ENCODE peak calls at places on chromosome 19, in nine cellular contexts. D, Q, G, W, X, K, V, R and N are unnamed samples.

GRCh38 chr19:28715157-28715556 is 497.8 kb downstream of the UQCRFS1 start:
- DNase-seq in Q (no peak), K (no peak), R (no peak), X (no peak), V (no peak), W (no peak), D (no peak), G (no peak), N (no peak)

GRCh38 chr19:17125052-17125727 is 49.6 kb downstream of the MYO9B start:
- DNase-seq in Q (peak; percentile 34), K (peak; percentile 45), D (no peak), R (no peak), X (no peak), V (no peak), W (no peak), G (no peak), N (no peak)

GRCh38 chr19:45177817-45178261 is at the start of gene TRAPPC6A:
- DNase-seq in X (no peak), G (peak; percentile 24), K (no peak), D (peak; percentile 18), V (no peak), Q (peak; percentile 70), W (no peak), R (no peak), N (no peak)

GRCh38 chr19:17172624-17173345 is 42.4 kb upstream of the USE1 start:
- DNase-seq in W (no peak), R (no peak), X (no peak), V (no peak), D (no peak), Q (no peak), K (no peak), G (no peak), N (no peak)

GRCh38 chr19:38277969-38278680 is 13.8 kb downstream of the SPINT2 start:
- DNase-seq in G (no peak), R (peak; percentile 54), D (no peak), W (peak; percentile 78), K (peak; percentile 46), X (no peak), Q (peak; percentile 35), V (no peak), N (no peak)

GRCh38 chr19:32498641-32499200 is 82.3 kb upstream of the PDCD5 start:
- DNase-seq in V (peak; percentile 43), G (no peak), X (no peak), W (no peak), D (no peak), R (no peak), K (no peak), Q (no peak), N (no peak)

GRCh38 chr19:58516964-58517833 is 2.4 kb downstream of the ZBTB45 start:
- DNase-seq in Q (no peak), R (no peak), W (no peak), K (no peak), X (no peak), G (no peak), V (peak; percentile 59), D (no peak), N (no peak)

GRCh38 chr19:56423985-56424353 is 19.8 kb downstream of the ZNF583 start:
- DNase-seq in W (no peak), X (no peak), D (no peak), V (no peak), K (no peak), R (no peak), Q (no peak), G (no peak), N (no peak)

GRCh38 chr19:29587518-29587986 is 18.5 kb upstream of the POP4 start:
- DNase-seq in K (no peak), X (no peak), G (peak; percentile 22), W (no peak), R (no peak), V (no peak), D (no peak), Q (peak; percentile 38), N (no peak)

GRCh38 chr19:29806098-29806866 is 5.5 kb upstream of the CCNE1 start:
- DNase-seq in K (no peak), V (peak; percentile 82), D (no peak), Q (peak; percentile 44), W (no peak), G (no peak), X (no peak), R (no peak), N (no peak)

GRCh38 chr19:51637362-51637978 is 7.3 kb upstream of the SIGLEC5 start:
- DNase-seq in V (no peak), R (no peak), D (no peak), Q (no peak), X (no peak), W (no peak), G (no peak), K (no peak), N (no peak)

GRCh38 chr19:34772697-34773554 is at the start of gene ZNF599:
- DNase-seq in V (peak; percentile 95), X (no peak), D (peak; percentile 84), G (peak; percentile 87), W (peak; percentile 90), R (peak; percentile 91), K (peak; percentile 84), Q (peak; percentile 86), N (peak; percentile 54)
- TF ChIP-seq POLR2A in V (no peak), X (no peak), D (peak; percentile 56), G (peak; percentile 47), W (peak; percentile 70), R (peak; percentile 3), K (peak; percentile 28), Q (peak; percentile 36), N (no peak)

GRCh38 chr19:53768401-53768800 is 55.7 kb downstream of the NLRP12 start:
- DNase-seq in K (no peak), X (no peak), D (no peak), Q (no peak), R (no peak), W (no peak), G (no peak), V (no peak), N (no peak)
- TF ChIP-seq CTCF in K (no peak), X (no peak), D (no peak), Q (no peak), R (no peak), W (no peak), G (no peak), V (no peak), N (no peak)

GRCh38 chr19:49411681-49412321 is 11.4 kb downstream of the PTH2 start:
- DNase-seq in D (no peak), W (no peak), X (no peak), R (no peak), K (no peak), V (no peak), G (no peak), Q (no peak), N (no peak)
- H3K4me1 ChIP-seq in D (no peaks in the 10 kb centered on the region), W (no peaks in the 10 kb centered on the region), X (no peaks in the 10 kb centered on the region), R (no peaks in the 10 kb centered on the region), K (no peaks in the 10 kb centered on the region), V (no peaks in the 10 kb centered on the region), G (peaks cover 14% of the 10 kb centered on the region), Q (no peaks in the 10 kb centered on the region), N (no peaks in the 10 kb centered on the region)

DNA sequence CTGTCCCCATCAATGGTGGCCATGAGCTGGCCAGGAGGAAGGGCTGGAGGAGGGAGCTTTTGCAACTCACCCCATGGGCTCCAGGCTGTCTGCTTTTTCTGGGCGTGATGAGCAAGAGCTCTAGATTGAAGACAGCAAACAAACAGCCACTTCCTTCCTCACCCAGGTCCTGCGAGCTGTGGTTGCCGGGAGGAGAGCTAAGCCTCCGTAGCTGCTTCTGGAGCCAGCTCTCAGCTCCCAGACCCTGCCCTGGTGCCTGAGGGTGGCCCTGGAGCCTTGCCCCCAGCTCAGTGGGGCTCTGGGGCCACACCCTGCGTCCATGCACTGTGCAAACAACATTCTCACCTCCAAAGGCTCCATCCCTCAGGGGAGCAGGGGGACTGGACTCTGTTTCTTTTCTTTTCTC is 6.2 kb downstream of the MYO1F start:
- DNase-seq in K (no peak), X (no peak), D (no peak), V (peak; percentile 79), R (no peak), G (peak; percentile 70), Q (peak; percentile 68), W (no peak), N (no peak)
- TF ChIP-seq POLR2A in K (no peak), X (no peak), D (no peak), V (no peak), R (no peak), G (no peak), Q (no peak), W (no peak), N (no peak)

GRCh38 chr19:19110410-19111137 is 27.7 kb downstream of the TMEM161A start:
- DNase-seq in G (no peak), R (no peak), X (no peak), D (no peak), K (no peak), W (no peak), Q (no peak), V (no peak), N (no peak)
- TF ChIP-seq CTCF in G (peak; percentile 29), R (no peak), X (peak; percentile 10), D (no peak), K (no peak), W (no peak), Q (no peak), V (peak; percentile 29), N (no peak)

GRCh38 chr19:6724631-6725185 is 4.3 kb upstream of the C3 start:
- DNase-seq in Q (no peak), W (no peak), R (no peak), D (no peak), V (no peak), K (no peak), X (no peak), G (no peak), N (no peak)
- H3K4me1 ChIP-seq in Q (peaks cover 2% of the 10 kb centered on the region), W (no peaks in the 10 kb centered on the region), R (peaks cover 86% of the 10 kb centered on the region), D (peaks cover 19% of the 10 kb centered on the region), V (no peaks in the 10 kb centered on the region), K (no peaks in the 10 kb centered on the region), X (peaks cover 18% of the 10 kb centered on the region), G (peaks cover 10% of the 10 kb centered on the region), N (peaks cover 18% of the 10 kb centered on the region)